ENCODE peak calls at places on chromosomes 2 and 18, in four cellular contexts. N, Y, A and V are unnamed samples.

GRCh38 chr18:42929857-42930256 is 185.6 kb downstream of the RIT2 start:
- DNase-seq in A (no peak), Y (peak; percentile 12), N (no peak), V (no peak)

GRCh38 chr2:207334631-207335371 is 169.1 kb upstream of the KLF7 start:
- DNase-seq in A (peak; percentile 97), Y (peak; percentile 100), N (peak; percentile 78), V (peak; percentile 70)

GRCh38 chr18:9751371-9752031 is 43.4 kb downstream of the RAB31 start:
- DNase-seq in N (peak; percentile 78), Y (no peak), A (no peak), V (no peak)

GRCh38 chr2:160252278-160252887 is 52.3 kb upstream of the ITGB6 start:
- DNase-seq in Y (peak; percentile 72), N (no peak), A (peak; percentile 30), V (no peak)

GRCh38 chr2:136291871-136292270 is 173.9 kb upstream of the CXCR4 start:
- DNase-seq in A (no peak), N (no peak), Y (no peak), V (no peak)

GRCh38 chr2:207766697-207767460 is 2.8 kb downstream of the FZD5 start:
- DNase-seq in A (no peak), N (no peak), Y (no peak), V (no peak)

GRCh38 chr18:26185267-26185666 is 41.0 kb upstream of the TAF4B start:
- DNase-seq in A (no peak), N (no peak), Y (peak; percentile 1), V (no peak)

GRCh38 chr2:14903709-14904374 is 271.3 kb downstream of the LRATD1 start:
- DNase-seq in A (no peak), Y (no peak), N (peak; percentile 43), V (no peak)